ENCODE peak calls at places on chromosomes 2 and 18, in seven cellular contexts. W is suprapubic skin, Z is kidney epithelial cell, X is hepatocyte, A is HFF-Myc, M is epithelial cell of esophagus, G is choroid plexus epithelial cell. E is an unnamed sample.

GRCh38 chr18:10663750-10664149 is 137.9 kb downstream of the NAPG start:
- DNase-seq in W (no peak), Z (no peak), X (no peak), A (no peak), M (no peak), G (no peak), E (no peak)

GRCh38 chr18:58996131-58996632 is 131.5 kb downstream of the ZNF532 start:
- DNase-seq in W (no peak), Z (no peak), X (peak; percentile 19), A (no peak), M (peak; percentile 59), G (peak; percentile 85), E (no peak)

GRCh38 chr2:184577741-184578140 is 20.6 kb upstream of the ZNF804A start:
- DNase-seq in W (no peak), Z (no peak), X (no peak), A (no peak), M (no peak), G (no peak), E (no peak)

GRCh38 chr2:30232801-30233130 is 1.4 kb downstream of the LBH start:
- DNase-seq in W (peak; percentile 66), Z (no peak), X (no peak), A (no peak), M (no peak), G (no peak), E (no peak)

GRCh38 chr2:133591164-133591563 is 22.9 kb upstream of the NCKAP5 start:
- DNase-seq in W (no peak), Z (no peak), X (peak; percentile 38), A (no peak), M (no peak), G (peak; percentile 30), E (no peak)

GRCh38 chr2:10031886-10032745 is 11.2 kb upstream of the KLF11 start:
- DNase-seq in W (no peak), Z (no peak), X (no peak), A (no peak), M (no peak), G (no peak), E (no peak)

GRCh38 chr2:238158807-238159539 is at the start of gene ERFE:
- DNase-seq in W (no peak), Z (no peak), X (peak; percentile 79), A (no peak), M (peak; percentile 42), G (peak; percentile 35), E (peak; percentile 56)

GRCh38 chr2:205731521-205731965 is 49.2 kb downstream of the NRP2 start:
- DNase-seq in W (no peak), Z (no peak), X (peak; percentile 50), A (no peak), M (no peak), G (peak; percentile 98), E (no peak)

GRCh38 chr2:481388-481787 is 193.5 kb upstream of the ALKAL2 start:
- DNase-seq in W (no peak), Z (no peak), X (no peak), A (no peak), M (no peak), G (no peak), E (no peak)

GRCh38 chr2:224778474-224778877 is 62.3 kb upstream of the CCDC195 start:
- DNase-seq in W (no peak), Z (peak; percentile 9), X (peak; percentile 47), A (peak; percentile 39), M (peak; percentile 67), G (peak; percentile 81), E (peak; percentile 58)

GRCh38 chr2:42129487-42129852 is 39.7 kb upstream of the EML4 start:
- DNase-seq in W (no peak), Z (no peak), X (no peak), A (no peak), M (no peak), G (no peak), E (no peak)

DNA sequence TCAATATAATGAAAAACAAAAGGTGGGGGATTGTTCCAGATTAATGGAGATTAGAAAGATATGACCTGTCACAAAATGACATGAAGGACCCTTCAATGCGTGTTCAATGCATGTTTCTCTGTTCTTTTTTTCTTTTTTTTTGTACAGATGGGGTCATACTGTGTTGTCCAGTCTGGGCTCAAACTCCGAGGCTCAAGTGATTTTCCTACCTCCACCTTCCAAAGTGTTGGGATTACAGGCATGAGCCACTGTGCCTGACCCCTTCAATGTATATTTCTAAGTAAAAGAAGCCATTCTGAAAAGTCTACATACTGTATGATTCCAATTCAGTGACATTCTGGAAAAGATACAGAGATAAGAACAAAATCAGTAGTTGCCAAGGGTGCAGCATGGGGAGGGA is 32.8 kb downstream of the C2orf76 start:
- DNase-seq in W (no peak), Z (no peak), X (no peak), A (no peak), M (no peak), G (no peak), E (no peak)
- TF ChIP-seq CTCF in W (no peak), Z (no peak), X (no peak), A (no peak), M (no peak), G (no peak), E (no peak)

GRCh38 chr2:233693963-233694362 is 1.3 kb downstream of the UGT1A6 start:
- DNase-seq in W (no peak), Z (no peak), X (no peak), A (no peak), M (no peak), G (no peak), E (no peak)

GRCh38 chr2:233690444-233690843 is 2.2 kb upstream of the UGT1A6 start:
- DNase-seq in W (no peak), Z (peak; percentile 23), X (no peak), A (no peak), M (peak; percentile 88), G (peak; percentile 15), E (no peak)

GRCh38 chr2:233692648-233693047 is at the start of gene UGT1A6:
- DNase-seq in W (no peak), Z (no peak), X (no peak), A (no peak), M (no peak), G (no peak), E (no peak)

GRCh38 chr2:233689498-233689897 is 3.2 kb upstream of the UGT1A6 start:
- DNase-seq in W (no peak), Z (no peak), X (no peak), A (no peak), M (no peak), G (peak; percentile 14), E (no peak)

DNA sequence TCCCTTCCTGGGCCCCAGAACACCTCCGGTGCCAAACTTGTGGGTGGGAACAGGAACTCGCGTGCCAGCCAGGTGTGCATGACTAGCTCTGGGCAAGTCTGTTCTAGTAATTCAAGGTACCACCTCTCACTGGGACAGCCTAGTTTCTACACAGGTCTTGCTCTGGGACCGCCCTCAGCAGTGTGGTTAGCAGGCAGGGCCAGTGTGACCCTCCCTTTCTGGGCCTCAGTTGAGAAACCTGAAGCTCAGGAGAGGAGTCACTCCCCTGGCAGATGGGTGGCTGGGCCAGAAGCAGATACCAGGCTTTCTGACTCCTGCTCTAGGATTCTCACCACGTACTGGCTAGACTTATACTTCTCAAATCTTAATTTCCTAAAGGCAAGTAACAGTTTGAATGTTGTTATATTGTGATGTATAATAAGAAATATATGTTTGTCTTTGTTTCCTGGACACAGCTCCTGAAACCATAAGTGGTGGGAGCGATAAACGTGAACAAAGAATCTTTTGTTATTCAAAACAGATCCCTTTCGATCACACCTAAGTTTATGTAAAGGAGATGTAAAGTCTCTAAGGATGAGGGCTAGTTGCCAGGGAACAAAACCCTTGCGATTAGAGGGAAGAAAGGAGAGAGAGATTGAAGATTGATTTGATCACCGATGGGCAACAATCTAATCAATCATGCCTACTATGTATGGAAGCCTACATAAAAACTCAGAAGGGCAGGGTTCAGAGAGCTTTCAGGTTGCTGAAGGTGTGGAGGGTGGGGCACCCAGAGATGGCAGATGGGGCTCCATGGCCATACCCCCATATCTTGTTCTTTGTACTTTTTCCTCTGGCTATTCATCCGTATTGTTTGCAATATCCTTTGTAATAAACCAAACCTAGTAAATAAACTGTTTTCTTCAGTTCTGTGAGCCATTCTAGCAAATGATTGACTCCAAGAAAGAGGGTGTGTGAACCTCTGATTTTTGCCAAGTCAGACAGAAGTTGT is 952 bp upstream of the UGT1A6 start:
- DNase-seq in W (peak; percentile 61), Z (no peak), X (no peak), A (no peak), M (peak; percentile 100), G (no peak), E (no peak)
- H3K4me3 ChIP-seq in W (peak overlapping the region; percentile 20), Z (no peak overlapping the region), X (no peak overlapping the region), A (no peak overlapping the region), M (peak overlapping the region; percentile 71), G (no peak overlapping the region), E (no peak overlapping the region)

DNA sequence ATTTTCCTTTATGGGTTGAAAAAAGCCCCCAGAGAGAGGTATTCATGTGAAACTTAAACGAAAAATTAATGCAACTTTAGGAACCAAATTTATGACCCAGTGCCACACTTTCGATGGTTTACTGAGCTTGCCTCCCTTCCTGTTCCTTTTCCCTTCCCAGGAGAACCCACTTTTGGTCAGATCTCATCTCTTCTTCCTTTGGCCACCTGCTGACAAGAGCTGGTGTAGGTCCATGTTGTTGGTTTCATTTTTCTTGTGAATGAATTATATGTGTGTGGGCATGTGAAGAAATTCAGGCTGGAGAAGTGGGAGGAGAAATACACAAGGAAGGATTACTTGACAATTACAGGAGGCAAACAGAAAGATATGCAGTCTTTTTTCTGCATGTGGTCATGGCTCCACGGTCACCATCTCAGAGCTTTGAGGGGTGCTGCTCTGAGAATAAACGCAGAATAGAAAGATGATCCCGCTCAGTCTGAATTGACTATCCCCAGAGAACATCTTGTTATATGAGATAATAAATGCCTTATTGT is 111.3 kb upstream of the TCF4 start:
- DNase-seq in W (no peak), Z (no peak), X (no peak), A (no peak), M (no peak), G (peak; percentile 14), E (no peak)
- TF ChIP-seq CTCF in W (no peak), Z (no peak), X (no peak), A (no peak), M (no peak), G (peak; percentile 1), E (no peak)

GRCh38 chr2:160061533-160062282 is 707 bp downstream of the PLA2R1 start:
- DNase-seq in W (peak; percentile 70), Z (no peak), X (peak; percentile 24), A (no peak), M (no peak), G (no peak), E (no peak)

GRCh38 chr2:160063895-160064577 is 1.6 kb upstream of the PLA2R1 start:
- DNase-seq in W (no peak), Z (no peak), X (no peak), A (no peak), M (no peak), G (no peak), E (no peak)

GRCh38 chr2:160062283-160063005 is at the start of gene PLA2R1:
- DNase-seq in W (peak; percentile 89), Z (no peak), X (peak; percentile 67), A (no peak), M (peak; percentile 53), G (peak; percentile 75), E (no peak)

GRCh38 chr2:160064916-160065315 is 2.5 kb upstream of the PLA2R1 start:
- DNase-seq in W (no peak), Z (no peak), X (no peak), A (no peak), M (no peak), G (no peak), E (no peak)

DNA sequence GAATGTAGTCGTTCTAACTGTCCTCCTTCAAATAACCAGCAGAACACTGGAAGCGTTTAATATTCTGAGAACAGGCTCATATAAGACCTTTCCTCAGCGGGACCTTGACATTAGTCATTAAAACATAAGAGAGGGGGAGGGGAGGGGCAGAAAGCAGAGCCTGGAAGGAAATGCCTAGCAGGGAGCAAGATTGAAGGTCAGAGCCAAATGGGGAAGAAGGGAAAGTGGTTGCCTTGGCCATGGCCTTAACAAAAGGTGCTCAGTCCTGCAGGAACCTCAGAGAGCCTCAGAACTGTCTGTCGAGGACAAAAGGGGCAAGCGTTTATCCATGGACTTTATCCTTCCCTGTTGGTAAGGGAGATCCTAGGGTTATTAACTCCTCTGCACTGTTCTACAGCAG is 851 bp upstream of the PLA2R1 start:
- DNase-seq in W (no peak), Z (no peak), X (peak; percentile 21), A (no peak), M (no peak), G (no peak), E (no peak)
- H3K4me3 ChIP-seq in W (peak overlapping the region; percentile 86), Z (no peak overlapping the region), X (no peak overlapping the region), A (no peak overlapping the region), M (peak overlapping the region; percentile 69), G (peak overlapping the region; percentile 80), E (no peak overlapping the region)

E was measured in MM.1S.